ENCODE peak calls at places on chromosomes 1 and 21, in nine cellular contexts. One of them, this sample, is unnamed.

GRCh38 chr1:112114540-112114939 is 125.1 kb upstream of the KCND3 start:
- DNase-seq in upper lobe of right lung: no peak
- DNase-seq in AG04450: no peak
- DNase-seq in bronchial epithelial cell: peak
- DNase-seq in astrocyte of the spinal cord: no peak
- DNase-seq in AG10803: no peak
- DNase-seq in pancreas: no peak
- DNase-seq in choroid plexus epithelial cell: no peak
- DNase-seq in HFF-Myc: no peak
- DNase-seq in this sample: no peak

GRCh38 chr1:206503591-206504362 is 3.6 kb upstream of the RASSF5 start:
- DNase-seq in upper lobe of right lung: no peak
- DNase-seq in AG04450: peak
- DNase-seq in bronchial epithelial cell: peak
- DNase-seq in astrocyte of the spinal cord: peak
- DNase-seq in AG10803: peak
- DNase-seq in pancreas: peak
- DNase-seq in choroid plexus epithelial cell: peak
- DNase-seq in HFF-Myc: peak
- DNase-seq in this sample: peak

GRCh38 chr1:43285269-43285986 is at the start of gene C1orf210:
- DNase-seq in upper lobe of right lung: peak
- DNase-seq in AG04450: no peak
- DNase-seq in bronchial epithelial cell: peak
- DNase-seq in astrocyte of the spinal cord: no peak
- DNase-seq in AG10803: no peak
- DNase-seq in pancreas: peak
- DNase-seq in choroid plexus epithelial cell: no peak
- DNase-seq in HFF-Myc: no peak
- DNase-seq in this sample: no peak

GRCh38 chr1:241888232-241888631 is 40.2 kb downstream of the EXO1 start:
- DNase-seq in upper lobe of right lung: no peak
- DNase-seq in AG04450: peak
- DNase-seq in bronchial epithelial cell: peak
- DNase-seq in astrocyte of the spinal cord: peak
- DNase-seq in AG10803: peak
- DNase-seq in pancreas: no peak
- DNase-seq in choroid plexus epithelial cell: peak
- DNase-seq in HFF-Myc: no peak
- DNase-seq in this sample: peak

GRCh38 chr21:41979335-41979734 is 25.5 kb upstream of the C2CD2 start:
- DNase-seq in upper lobe of right lung: no peak
- DNase-seq in AG04450: no peak
- DNase-seq in bronchial epithelial cell: no peak
- DNase-seq in astrocyte of the spinal cord: no peak
- DNase-seq in AG10803: no peak
- DNase-seq in pancreas: no peak
- DNase-seq in choroid plexus epithelial cell: no peak
- DNase-seq in HFF-Myc: no peak
- DNase-seq in this sample: no peak

GRCh38 chr1:56061824-56062223 is 517.5 kb downstream of the PLPP3 start:
- DNase-seq in upper lobe of right lung: no peak
- DNase-seq in AG04450: no peak
- DNase-seq in bronchial epithelial cell: peak
- DNase-seq in astrocyte of the spinal cord: no peak
- DNase-seq in AG10803: no peak
- DNase-seq in pancreas: no peak
- DNase-seq in choroid plexus epithelial cell: no peak
- DNase-seq in HFF-Myc: no peak
- DNase-seq in this sample: no peak

GRCh38 chr1:70382682-70383081 is 28.2 kb upstream of the ANKRD13C start:
- DNase-seq in upper lobe of right lung: no peak
- DNase-seq in AG04450: no peak
- DNase-seq in bronchial epithelial cell: no peak
- DNase-seq in astrocyte of the spinal cord: no peak
- DNase-seq in AG10803: no peak
- DNase-seq in pancreas: no peak
- DNase-seq in choroid plexus epithelial cell: no peak
- DNase-seq in HFF-Myc: no peak
- DNase-seq in this sample: no peak

GRCh38 chr1:117678246-117678977 is 72.6 kb downstream of the TENT5C start:
- DNase-seq in upper lobe of right lung: no peak
- DNase-seq in AG04450: no peak
- DNase-seq in bronchial epithelial cell: no peak
- DNase-seq in astrocyte of the spinal cord: no peak
- DNase-seq in AG10803: no peak
- DNase-seq in pancreas: no peak
- DNase-seq in choroid plexus epithelial cell: no peak
- DNase-seq in HFF-Myc: no peak
- DNase-seq in this sample: no peak

GRCh38 chr1:219771039-219771438 is 157.3 kb downstream of the SLC30A10 start:
- DNase-seq in upper lobe of right lung: no peak
- DNase-seq in AG04450: peak
- DNase-seq in bronchial epithelial cell: peak
- DNase-seq in astrocyte of the spinal cord: peak
- DNase-seq in AG10803: peak
- DNase-seq in pancreas: no peak
- DNase-seq in choroid plexus epithelial cell: peak
- DNase-seq in HFF-Myc: peak
- DNase-seq in this sample: peak

GRCh38 chr21:36873511-36873910 is 93.0 kb downstream of the HLCS start:
- DNase-seq in upper lobe of right lung: no peak
- DNase-seq in AG04450: no peak
- DNase-seq in bronchial epithelial cell: no peak
- DNase-seq in astrocyte of the spinal cord: no peak
- DNase-seq in AG10803: peak
- DNase-seq in pancreas: no peak
- DNase-seq in choroid plexus epithelial cell: no peak
- DNase-seq in HFF-Myc: no peak
- DNase-seq in this sample: no peak

GRCh38 chr1:199733125-199733524 is 294.4 kb upstream of the NR5A2 start:
- DNase-seq in upper lobe of right lung: no peak
- DNase-seq in AG04450: no peak
- DNase-seq in bronchial epithelial cell: peak
- DNase-seq in astrocyte of the spinal cord: no peak
- DNase-seq in AG10803: no peak
- DNase-seq in pancreas: no peak
- DNase-seq in choroid plexus epithelial cell: no peak
- DNase-seq in HFF-Myc: no peak
- DNase-seq in this sample: no peak

GRCh38 chr1:63329621-63330330 is 7.4 kb downstream of the FOXD3 start:
- DNase-seq in upper lobe of right lung: no peak
- DNase-seq in AG04450: no peak
- DNase-seq in bronchial epithelial cell: no peak
- DNase-seq in astrocyte of the spinal cord: no peak
- DNase-seq in AG10803: no peak
- DNase-seq in pancreas: peak
- DNase-seq in choroid plexus epithelial cell: no peak
- DNase-seq in HFF-Myc: no peak
- DNase-seq in this sample: no peak

GRCh38 chr1:203200059-203200553 is 13.6 kb upstream of the CHI3L1 start:
- DNase-seq in upper lobe of right lung: peak
- DNase-seq in AG04450: peak
- DNase-seq in bronchial epithelial cell: peak
- DNase-seq in astrocyte of the spinal cord: no peak
- DNase-seq in AG10803: peak
- DNase-seq in pancreas: no peak
- DNase-seq in choroid plexus epithelial cell: peak
- DNase-seq in HFF-Myc: no peak
- DNase-seq in this sample: no peak

GRCh38 chr1:100542264-100542663 is 4.3 kb downstream of the GPR88 start:
- DNase-seq in upper lobe of right lung: no peak
- DNase-seq in AG04450: no peak
- DNase-seq in bronchial epithelial cell: no peak
- DNase-seq in astrocyte of the spinal cord: no peak
- DNase-seq in AG10803: no peak
- DNase-seq in pancreas: no peak
- DNase-seq in choroid plexus epithelial cell: no peak
- DNase-seq in HFF-Myc: no peak
- DNase-seq in this sample: no peak

GRCh38 chr21:33018707-33019455 is 6.9 kb upstream of the OLIG2 start:
- DNase-seq in upper lobe of right lung: no peak
- DNase-seq in AG04450: no peak
- DNase-seq in bronchial epithelial cell: no peak
- DNase-seq in astrocyte of the spinal cord: no peak
- DNase-seq in AG10803: no peak
- DNase-seq in pancreas: no peak
- DNase-seq in choroid plexus epithelial cell: no peak
- DNase-seq in HFF-Myc: no peak
- DNase-seq in this sample: no peak

GRCh38 chr1:28955930-28956552 is 41.7 kb downstream of the EPB41 start:
- DNase-seq in upper lobe of right lung: no peak
- DNase-seq in AG04450: no peak
- DNase-seq in bronchial epithelial cell: peak
- DNase-seq in astrocyte of the spinal cord: no peak
- DNase-seq in AG10803: no peak
- DNase-seq in pancreas: no peak
- DNase-seq in choroid plexus epithelial cell: peak
- DNase-seq in HFF-Myc: no peak
- DNase-seq in this sample: no peak

GRCh38 chr21:41673071-41673470 is 93.8 kb downstream of the RIPK4 start:
- DNase-seq in upper lobe of right lung: peak
- DNase-seq in AG04450: no peak
- DNase-seq in bronchial epithelial cell: no peak
- DNase-seq in astrocyte of the spinal cord: no peak
- DNase-seq in AG10803: no peak
- DNase-seq in pancreas: peak
- DNase-seq in choroid plexus epithelial cell: no peak
- DNase-seq in HFF-Myc: no peak
- DNase-seq in this sample: no peak

DNA sequence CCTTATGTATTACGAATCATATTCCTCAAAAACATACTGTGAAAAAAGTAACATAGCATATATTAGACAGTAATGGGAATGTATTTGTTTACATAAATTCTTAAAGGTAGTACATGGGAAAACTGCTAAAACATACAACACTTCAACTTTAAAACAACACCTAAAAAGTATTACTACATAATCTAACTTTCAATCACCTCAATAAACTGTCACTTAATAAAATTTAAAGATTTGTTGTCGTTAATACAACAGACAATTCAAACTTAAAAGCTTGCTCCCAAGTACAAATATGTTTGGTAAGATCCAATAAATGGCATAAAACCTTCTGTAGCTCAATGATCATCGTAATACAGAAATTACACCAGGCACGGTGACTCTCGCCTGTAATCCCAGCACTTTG is 3.7 kb downstream of the ARID4B start:
- DNase-seq in upper lobe of right lung: no peak
- DNase-seq in AG04450: no peak
- DNase-seq in bronchial epithelial cell: no peak
- DNase-seq in astrocyte of the spinal cord: no peak
- DNase-seq in AG10803: no peak
- DNase-seq in pancreas: no peak
- DNase-seq in choroid plexus epithelial cell: no peak
- DNase-seq in HFF-Myc: no peak
- DNase-seq in this sample: no peak
- H3K4me3 ChIP-seq in upper lobe of right lung: no peak
- H3K4me3 ChIP-seq in AG04450: no peak
- H3K4me3 ChIP-seq in bronchial epithelial cell: no peak
- H3K4me3 ChIP-seq in astrocyte of the spinal cord: no peak
- H3K4me3 ChIP-seq in AG10803: no peak
- H3K4me3 ChIP-seq in pancreas: no peak
- H3K4me3 ChIP-seq in choroid plexus epithelial cell: no peak
- H3K4me3 ChIP-seq in HFF-Myc: peak
- H3K4me3 ChIP-seq in this sample: no peak

GRCh38 chr1:204961765-204962419 is 81.1 kb upstream of the CNTN2 start:
- DNase-seq in upper lobe of right lung: no peak
- DNase-seq in AG04450: no peak
- DNase-seq in bronchial epithelial cell: no peak
- DNase-seq in astrocyte of the spinal cord: no peak
- DNase-seq in AG10803: no peak
- DNase-seq in pancreas: no peak
- DNase-seq in choroid plexus epithelial cell: no peak
- DNase-seq in HFF-Myc: no peak
- DNase-seq in this sample: no peak
- TF ChIP-seq CTCF in upper lobe of right lung: no peak
- TF ChIP-seq CTCF in AG04450: no peak
- TF ChIP-seq CTCF in bronchial epithelial cell: no peak
- TF ChIP-seq CTCF in astrocyte of the spinal cord: no peak
- TF ChIP-seq CTCF in AG10803: no peak
- TF ChIP-seq CTCF in pancreas: no peak
- TF ChIP-seq CTCF in choroid plexus epithelial cell: no peak
- TF ChIP-seq CTCF in HFF-Myc: no peak
- TF ChIP-seq CTCF in this sample: no peak

GRCh38 chr1:12434174-12434573 is 183.8 kb downstream of the DHRS3 start:
- DNase-seq in upper lobe of right lung: no peak
- DNase-seq in AG04450: no peak
- DNase-seq in bronchial epithelial cell: peak
- DNase-seq in astrocyte of the spinal cord: peak
- DNase-seq in AG10803: peak
- DNase-seq in pancreas: no peak
- DNase-seq in choroid plexus epithelial cell: peak
- DNase-seq in HFF-Myc: no peak
- DNase-seq in this sample: peak
- H3K4me3 ChIP-seq in upper lobe of right lung: no peak
- H3K4me3 ChIP-seq in AG04450: no peak
- H3K4me3 ChIP-seq in bronchial epithelial cell: no peak
- H3K4me3 ChIP-seq in astrocyte of the spinal cord: no peak
- H3K4me3 ChIP-seq in AG10803: no peak
- H3K4me3 ChIP-seq in pancreas: no peak
- H3K4me3 ChIP-seq in choroid plexus epithelial cell: no peak
- H3K4me3 ChIP-seq in HFF-Myc: no peak
- H3K4me3 ChIP-seq in this sample: no peak

DNA sequence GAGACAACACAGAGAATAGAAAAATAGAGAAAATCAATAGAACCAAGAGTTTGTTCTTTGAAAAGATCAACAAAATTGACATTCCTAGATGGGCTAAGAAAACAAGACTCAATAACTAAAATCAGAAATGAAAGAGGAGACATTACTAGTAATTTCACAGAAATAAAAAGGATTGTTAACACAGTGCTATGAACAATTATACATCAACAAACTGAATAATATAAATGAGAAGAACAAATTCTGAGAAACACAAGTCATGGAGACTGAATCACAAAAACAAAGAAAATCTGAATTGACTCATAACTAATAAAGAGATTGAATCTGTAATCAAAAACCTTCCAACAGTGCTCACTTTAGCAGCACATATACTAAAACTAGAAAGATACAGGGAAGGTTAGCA is 51.6 kb upstream of the TTC39A start:
- DNase-seq in upper lobe of right lung: no peak
- DNase-seq in AG04450: no peak
- DNase-seq in bronchial epithelial cell: no peak
- DNase-seq in astrocyte of the spinal cord: no peak
- DNase-seq in AG10803: no peak
- DNase-seq in pancreas: no peak
- DNase-seq in choroid plexus epithelial cell: no peak
- DNase-seq in HFF-Myc: no peak
- DNase-seq in this sample: no peak
- TF ChIP-seq CTCF in upper lobe of right lung: no peak
- TF ChIP-seq CTCF in AG04450: no peak
- TF ChIP-seq CTCF in bronchial epithelial cell: no peak
- TF ChIP-seq CTCF in astrocyte of the spinal cord: no peak
- TF ChIP-seq CTCF in AG10803: no peak
- TF ChIP-seq CTCF in pancreas: no peak
- TF ChIP-seq CTCF in choroid plexus epithelial cell: no peak
- TF ChIP-seq CTCF in HFF-Myc: no peak
- TF ChIP-seq CTCF in this sample: no peak

GRCh38 chr21:38171723-38172344 is 85.0 kb upstream of the KCNJ15 start:
- DNase-seq in upper lobe of right lung: no peak
- DNase-seq in AG04450: peak
- DNase-seq in bronchial epithelial cell: peak
- DNase-seq in astrocyte of the spinal cord: peak
- DNase-seq in AG10803: peak
- DNase-seq in pancreas: no peak
- DNase-seq in choroid plexus epithelial cell: peak
- DNase-seq in HFF-Myc: peak
- DNase-seq in this sample: no peak
- H3K4me3 ChIP-seq in upper lobe of right lung: no peak
- H3K4me3 ChIP-seq in AG04450: no peak
- H3K4me3 ChIP-seq in bronchial epithelial cell: no peak
- H3K4me3 ChIP-seq in astrocyte of the spinal cord: no peak
- H3K4me3 ChIP-seq in AG10803: no peak
- H3K4me3 ChIP-seq in pancreas: no peak
- H3K4me3 ChIP-seq in choroid plexus epithelial cell: no peak
- H3K4me3 ChIP-seq in HFF-Myc: no peak
- H3K4me3 ChIP-seq in this sample: no peak